ENCODE peak calls at places on chromosomes 6 and 20, in nine cellular contexts. One of them, this sample, is unnamed. For H3K9me3, the result is how much of the 10 kb centered on the place peaks cover.

GRCh38 chr6:10541591-10541990 is 20.4 kb downstream of the GCNT2 start:
- DNase-seq in HCT116: no peak
- DNase-seq in ascending aorta: no peak
- DNase-seq in hepatocyte: no peak
- DNase-seq in right lobe of liver: no peak
- DNase-seq in IMR-90: no peak
- DNase-seq in BE2C: no peak
- DNase-seq in H9: no peak
- DNase-seq in adrenal gland: no peak
- DNase-seq in this sample: no peak

GRCh38 chr6:19301980-19302379 is 535.2 kb upstream of the ID4 start:
- DNase-seq in HCT116: no peak
- DNase-seq in ascending aorta: no peak
- DNase-seq in hepatocyte: no peak
- DNase-seq in right lobe of liver: no peak
- DNase-seq in IMR-90: peak
- DNase-seq in BE2C: no peak
- DNase-seq in H9: no peak
- DNase-seq in adrenal gland: no peak
- DNase-seq in this sample: no peak

GRCh38 chr6:106097368-106098231 is 11.5 kb downstream of the PRDM1 start:
- DNase-seq in HCT116: no peak
- DNase-seq in ascending aorta: no peak
- DNase-seq in hepatocyte: no peak
- DNase-seq in right lobe of liver: no peak
- DNase-seq in IMR-90: peak
- DNase-seq in BE2C: no peak
- DNase-seq in H9: no peak
- DNase-seq in adrenal gland: no peak
- DNase-seq in this sample: no peak

GRCh38 chr6:11460001-11460668 is 77.4 kb upstream of the TMEM170B start:
- DNase-seq in HCT116: no peak
- DNase-seq in ascending aorta: no peak
- DNase-seq in hepatocyte: no peak
- DNase-seq in right lobe of liver: no peak
- DNase-seq in IMR-90: peak
- DNase-seq in BE2C: no peak
- DNase-seq in H9: no peak
- DNase-seq in adrenal gland: no peak
- DNase-seq in this sample: no peak

GRCh38 chr6:84908304-84908904 is 144.0 kb upstream of the TBX18 start:
- DNase-seq in HCT116: no peak
- DNase-seq in ascending aorta: no peak
- DNase-seq in hepatocyte: no peak
- DNase-seq in right lobe of liver: no peak
- DNase-seq in IMR-90: no peak
- DNase-seq in BE2C: no peak
- DNase-seq in H9: no peak
- DNase-seq in adrenal gland: no peak
- DNase-seq in this sample: no peak

GRCh38 chr6:106829451-106829850 is 145.1 kb downstream of the CD24 start:
- DNase-seq in HCT116: no peak
- DNase-seq in ascending aorta: no peak
- DNase-seq in hepatocyte: no peak
- DNase-seq in right lobe of liver: no peak
- DNase-seq in IMR-90: no peak
- DNase-seq in BE2C: no peak
- DNase-seq in H9: no peak
- DNase-seq in adrenal gland: no peak
- DNase-seq in this sample: no peak

GRCh38 chr20:17594443-17594842 is 24.6 kb downstream of the DSTN start:
- DNase-seq in HCT116: no peak
- DNase-seq in ascending aorta: peak
- DNase-seq in hepatocyte: peak
- DNase-seq in right lobe of liver: no peak
- DNase-seq in IMR-90: peak
- DNase-seq in BE2C: no peak
- DNase-seq in H9: no peak
- DNase-seq in adrenal gland: no peak
- DNase-seq in this sample: no peak

GRCh38 chr6:130322673-130323268 is 43.0 kb upstream of the TMEM200A start:
- DNase-seq in HCT116: peak
- DNase-seq in ascending aorta: peak
- DNase-seq in hepatocyte: peak
- DNase-seq in right lobe of liver: no peak
- DNase-seq in IMR-90: peak
- DNase-seq in BE2C: peak
- DNase-seq in H9: no peak
- DNase-seq in adrenal gland: peak
- DNase-seq in this sample: peak

GRCh38 chr6:158383542-158383941 is 71.3 kb downstream of the TULP4 start:
- DNase-seq in HCT116: no peak
- DNase-seq in ascending aorta: no peak
- DNase-seq in hepatocyte: no peak
- DNase-seq in right lobe of liver: no peak
- DNase-seq in IMR-90: no peak
- DNase-seq in BE2C: no peak
- DNase-seq in H9: no peak
- DNase-seq in adrenal gland: no peak
- DNase-seq in this sample: no peak

GRCh38 chr6:148445620-148446019 is 103.0 kb downstream of the SASH1 start:
- DNase-seq in HCT116: no peak
- DNase-seq in ascending aorta: no peak
- DNase-seq in hepatocyte: no peak
- DNase-seq in right lobe of liver: no peak
- DNase-seq in IMR-90: peak
- DNase-seq in BE2C: no peak
- DNase-seq in H9: no peak
- DNase-seq in adrenal gland: no peak
- DNase-seq in this sample: no peak

GRCh38 chr20:20946122-20946759 is 159.9 kb downstream of the LINC00237 start:
- DNase-seq in HCT116: no peak
- DNase-seq in ascending aorta: no peak
- DNase-seq in hepatocyte: no peak
- DNase-seq in right lobe of liver: no peak
- DNase-seq in IMR-90: no peak
- DNase-seq in BE2C: no peak
- DNase-seq in H9: no peak
- DNase-seq in adrenal gland: no peak
- DNase-seq in this sample: no peak

GRCh38 chr6:42898891-42899361 is 16.9 kb upstream of the PTCRA start:
- DNase-seq in HCT116: peak
- DNase-seq in ascending aorta: peak
- DNase-seq in hepatocyte: peak
- DNase-seq in right lobe of liver: no peak
- DNase-seq in IMR-90: peak
- DNase-seq in BE2C: peak
- DNase-seq in H9: peak
- DNase-seq in adrenal gland: peak
- DNase-seq in this sample: peak

GRCh38 chr6:5128351-5128750 is 43.2 kb downstream of the PPP1R3G start:
- DNase-seq in HCT116: no peak
- DNase-seq in ascending aorta: no peak
- DNase-seq in hepatocyte: no peak
- DNase-seq in right lobe of liver: no peak
- DNase-seq in IMR-90: no peak
- DNase-seq in BE2C: no peak
- DNase-seq in H9: no peak
- DNase-seq in adrenal gland: no peak
- DNase-seq in this sample: no peak

GRCh38 chr20:21125072-21125848 is 622 bp upstream of the KIZ start:
- DNase-seq in HCT116: peak
- DNase-seq in ascending aorta: peak
- DNase-seq in hepatocyte: peak
- DNase-seq in right lobe of liver: no peak
- DNase-seq in IMR-90: peak
- DNase-seq in BE2C: peak
- DNase-seq in H9: no peak
- DNase-seq in adrenal gland: peak
- DNase-seq in this sample: peak

GRCh38 chr6:96059586-96059985 is 43.8 kb downstream of the FUT9 start:
- DNase-seq in HCT116: no peak
- DNase-seq in ascending aorta: no peak
- DNase-seq in hepatocyte: no peak
- DNase-seq in right lobe of liver: no peak
- DNase-seq in IMR-90: no peak
- DNase-seq in BE2C: no peak
- DNase-seq in H9: no peak
- DNase-seq in adrenal gland: no peak
- DNase-seq in this sample: no peak

GRCh38 chr6:30178837-30179236 is 15.5 kb downstream of the TRIM15 start:
- DNase-seq in HCT116: no peak
- DNase-seq in ascending aorta: no peak
- DNase-seq in hepatocyte: no peak
- DNase-seq in right lobe of liver: no peak
- DNase-seq in IMR-90: no peak
- DNase-seq in BE2C: no peak
- DNase-seq in H9: no peak
- DNase-seq in adrenal gland: no peak
- DNase-seq in this sample: no peak
- TF ChIP-seq CTCF in HCT116: no peak
- TF ChIP-seq CTCF in ascending aorta: no peak
- TF ChIP-seq CTCF in hepatocyte: no peak
- TF ChIP-seq CTCF in right lobe of liver: no peak
- TF ChIP-seq CTCF in IMR-90: no peak
- TF ChIP-seq CTCF in BE2C: no peak
- TF ChIP-seq CTCF in H9: no peak
- TF ChIP-seq CTCF in adrenal gland: no peak
- TF ChIP-seq CTCF in this sample: no peak

DNA sequence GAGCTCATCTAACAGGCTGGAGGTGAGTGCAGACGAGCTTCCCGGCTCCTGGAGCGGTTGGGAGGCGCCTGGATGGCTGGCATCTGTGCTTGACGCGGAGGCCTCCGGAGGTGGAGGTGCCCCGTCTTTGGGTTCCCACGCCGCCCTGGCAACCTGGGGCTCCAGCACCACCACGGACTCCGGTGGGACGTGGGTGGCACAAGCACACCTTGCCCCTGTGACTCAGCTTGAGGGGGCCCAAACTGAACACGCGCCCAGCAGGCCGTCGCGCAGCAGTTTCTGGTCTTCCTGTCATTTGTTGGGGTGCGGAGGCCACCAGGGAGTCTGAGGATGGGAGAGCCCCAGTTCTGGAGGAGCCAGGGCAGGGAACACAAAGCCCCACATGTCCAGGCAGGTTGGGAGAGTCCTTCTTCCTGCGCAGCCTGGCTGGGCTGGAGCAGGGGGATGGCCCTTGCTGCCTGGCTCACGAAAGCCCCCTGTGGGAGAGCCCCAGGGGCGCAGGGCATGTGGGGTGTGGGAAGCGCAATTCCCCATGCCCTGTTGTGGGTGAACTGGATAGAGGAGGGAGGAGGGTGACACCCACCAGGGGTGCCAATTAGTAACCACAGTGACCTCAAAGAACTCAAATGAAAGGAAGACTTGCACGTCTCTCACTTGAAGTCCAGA is 1378.6 kb upstream of the DEFB115 start:
- DNase-seq in HCT116: no peak
- DNase-seq in ascending aorta: no peak
- DNase-seq in hepatocyte: no peak
- DNase-seq in right lobe of liver: peak
- DNase-seq in IMR-90: no peak
- DNase-seq in BE2C: peak
- DNase-seq in H9: no peak
- DNase-seq in adrenal gland: no peak
- DNase-seq in this sample: no peak
- H3K9me3 ChIP-seq in HCT116: under half
- H3K9me3 ChIP-seq in ascending aorta: under half
- H3K9me3 ChIP-seq in hepatocyte: under half
- H3K9me3 ChIP-seq in right lobe of liver: under half
- H3K9me3 ChIP-seq in IMR-90: half or more
- H3K9me3 ChIP-seq in BE2C: under half
- H3K9me3 ChIP-seq in H9: half or more
- H3K9me3 ChIP-seq in adrenal gland: under half
- H3K9me3 ChIP-seq in this sample: under half

GRCh38 chr6:145250436-145250835 is 484.9 kb downstream of the EPM2A start:
- DNase-seq in HCT116: no peak
- DNase-seq in ascending aorta: no peak
- DNase-seq in hepatocyte: no peak
- DNase-seq in right lobe of liver: no peak
- DNase-seq in IMR-90: no peak
- DNase-seq in BE2C: no peak
- DNase-seq in H9: no peak
- DNase-seq in adrenal gland: no peak
- DNase-seq in this sample: no peak

GRCh38 chr6:145241039-145241438 is 494.3 kb downstream of the EPM2A start:
- DNase-seq in HCT116: no peak
- DNase-seq in ascending aorta: no peak
- DNase-seq in hepatocyte: no peak
- DNase-seq in right lobe of liver: no peak
- DNase-seq in IMR-90: peak
- DNase-seq in BE2C: no peak
- DNase-seq in H9: no peak
- DNase-seq in adrenal gland: no peak
- DNase-seq in this sample: no peak

GRCh38 chr6:145245119-145245518 is 490.2 kb downstream of the EPM2A start:
- DNase-seq in HCT116: no peak
- DNase-seq in ascending aorta: no peak
- DNase-seq in hepatocyte: no peak
- DNase-seq in right lobe of liver: no peak
- DNase-seq in IMR-90: peak
- DNase-seq in BE2C: peak
- DNase-seq in H9: no peak
- DNase-seq in adrenal gland: no peak
- DNase-seq in this sample: no peak

GRCh38 chr6:145247677-145248419 is 487.5 kb downstream of the EPM2A start:
- DNase-seq in HCT116: no peak
- DNase-seq in ascending aorta: no peak
- DNase-seq in hepatocyte: no peak
- DNase-seq in right lobe of liver: no peak
- DNase-seq in IMR-90: peak
- DNase-seq in BE2C: no peak
- DNase-seq in H9: no peak
- DNase-seq in adrenal gland: no peak
- DNase-seq in this sample: no peak

DNA sequence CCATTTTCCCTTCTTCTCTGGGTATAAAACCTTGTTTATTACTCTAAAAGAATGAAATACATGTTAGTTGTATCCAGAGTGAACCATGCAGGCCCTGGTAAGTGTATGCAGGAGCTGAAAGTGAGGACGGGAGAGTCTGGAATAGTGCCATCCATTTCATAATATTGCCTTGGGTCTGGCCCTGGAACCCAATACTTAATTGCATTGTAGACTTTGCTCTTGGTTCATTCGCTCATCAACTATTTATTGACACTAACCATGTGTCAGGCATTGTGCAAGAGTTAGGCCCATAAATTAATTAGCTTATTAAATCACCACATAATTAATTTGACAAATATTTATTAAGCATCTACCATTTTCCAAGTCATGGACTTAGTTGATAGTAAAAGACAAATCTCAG is 490.6 kb downstream of the EPM2A start:
- DNase-seq in HCT116: no peak
- DNase-seq in ascending aorta: no peak
- DNase-seq in hepatocyte: peak
- DNase-seq in right lobe of liver: no peak
- DNase-seq in IMR-90: no peak
- DNase-seq in BE2C: peak
- DNase-seq in H9: no peak
- DNase-seq in adrenal gland: no peak
- DNase-seq in this sample: no peak
- TF ChIP-seq CTCF in HCT116: no peak
- TF ChIP-seq CTCF in ascending aorta: no peak
- TF ChIP-seq CTCF in hepatocyte: no peak
- TF ChIP-seq CTCF in right lobe of liver: no peak
- TF ChIP-seq CTCF in IMR-90: no peak
- TF ChIP-seq CTCF in BE2C: no peak
- TF ChIP-seq CTCF in H9: no peak
- TF ChIP-seq CTCF in adrenal gland: no peak
- TF ChIP-seq CTCF in this sample: no peak

GRCh38 chr20:64766-65322 is 22.6 kb upstream of the DEFB125 start:
- DNase-seq in HCT116: no peak
- DNase-seq in ascending aorta: no peak
- DNase-seq in hepatocyte: no peak
- DNase-seq in right lobe of liver: no peak
- DNase-seq in IMR-90: no peak
- DNase-seq in BE2C: no peak
- DNase-seq in H9: no peak
- DNase-seq in adrenal gland: no peak
- DNase-seq in this sample: no peak
- H3K9me3 ChIP-seq in HCT116: under half
- H3K9me3 ChIP-seq in ascending aorta: under half
- H3K9me3 ChIP-seq in hepatocyte: under half
- H3K9me3 ChIP-seq in right lobe of liver: under half
- H3K9me3 ChIP-seq in IMR-90: under half
- H3K9me3 ChIP-seq in BE2C: under half
- H3K9me3 ChIP-seq in H9: half or more
- H3K9me3 ChIP-seq in adrenal gland: under half
- H3K9me3 ChIP-seq in this sample: under half